ENCODE peak calls at places on chromosomes 1 and 21, in four cellular contexts. One of them, this sample, is unnamed.

GRCh38 chr1:145990249-145991097 is 5.9 kb downstream of the TXNIP start:
- DNase-seq in K562: no peak
- DNase-seq in HepG2: peak
- DNase-seq in GM12878: no peak
- DNase-seq in this sample: no peak

GRCh38 chr1:214005716-214006115 is 17.9 kb downstream of the PROX1 start:
- DNase-seq in K562: no peak
- DNase-seq in HepG2: no peak
- DNase-seq in GM12878: no peak
- DNase-seq in this sample: no peak

GRCh38 chr1:58358311-58358710 is 188.2 kb downstream of the OMA1 start:
- DNase-seq in K562: no peak
- DNase-seq in HepG2: peak
- DNase-seq in GM12878: no peak
- DNase-seq in this sample: no peak

GRCh38 chr1:30997463-30998057 is 68.0 kb downstream of the PUM1 start:
- DNase-seq in K562: no peak
- DNase-seq in HepG2: no peak
- DNase-seq in GM12878: no peak
- DNase-seq in this sample: no peak

GRCh38 chr1:173669491-173669941 is at the start of gene ANKRD45:
- DNase-seq in K562: no peak
- DNase-seq in HepG2: no peak
- DNase-seq in GM12878: no peak
- DNase-seq in this sample: no peak

GRCh38 chr1:198829948-198830347 is 191.1 kb downstream of the PTPRC start:
- DNase-seq in K562: no peak
- DNase-seq in HepG2: no peak
- DNase-seq in GM12878: no peak
- DNase-seq in this sample: no peak

GRCh38 chr1:87335175-87335992 is 6.7 kb downstream of the LMO4 start:
- DNase-seq in K562: peak
- DNase-seq in HepG2: peak
- DNase-seq in GM12878: no peak
- DNase-seq in this sample: no peak

GRCh38 chr1:63612564-63612963 is 19.4 kb downstream of the PGM1 start:
- DNase-seq in K562: no peak
- DNase-seq in HepG2: no peak
- DNase-seq in GM12878: no peak
- DNase-seq in this sample: no peak

GRCh38 chr1:96596226-96596625 is 125.4 kb upstream of the PTBP2 start:
- DNase-seq in K562: peak
- DNase-seq in HepG2: peak
- DNase-seq in GM12878: no peak
- DNase-seq in this sample: peak

GRCh38 chr1:207848234-207848633 is 62.7 kb downstream of the CD34 start:
- DNase-seq in K562: no peak
- DNase-seq in HepG2: peak
- DNase-seq in GM12878: no peak
- DNase-seq in this sample: no peak

GRCh38 chr1:163528710-163529348 is 207.1 kb downstream of the NUF2 start:
- DNase-seq in K562: peak
- DNase-seq in HepG2: peak
- DNase-seq in GM12878: no peak
- DNase-seq in this sample: peak

GRCh38 chr1:91502882-91503184 is 2.2 kb downstream of the CDC7 start:
- DNase-seq in K562: peak
- DNase-seq in HepG2: peak
- DNase-seq in GM12878: no peak
- DNase-seq in this sample: no peak

GRCh38 chr1:218479436-218480115 is 134.4 kb downstream of the TGFB2 start:
- DNase-seq in K562: no peak
- DNase-seq in HepG2: peak
- DNase-seq in GM12878: no peak
- DNase-seq in this sample: no peak

GRCh38 chr21:42049578-42050430 is 21.3 kb upstream of the UMODL1 start:
- DNase-seq in K562: no peak
- DNase-seq in HepG2: no peak
- DNase-seq in GM12878: no peak
- DNase-seq in this sample: no peak

GRCh38 chr1:34070201-34070836 is 94.7 kb downstream of the CSMD2 start:
- DNase-seq in K562: no peak
- DNase-seq in HepG2: no peak
- DNase-seq in GM12878: no peak
- DNase-seq in this sample: no peak

GRCh38 chr1:44110916-44111315 is 7.7 kb upstream of the KLF17 start:
- DNase-seq in K562: no peak
- DNase-seq in HepG2: no peak
- DNase-seq in GM12878: no peak
- DNase-seq in this sample: no peak

GRCh38 chr1:231626535-231626950 is at the start of gene DISC1:
- DNase-seq in K562: peak
- DNase-seq in HepG2: peak
- DNase-seq in GM12878: no peak
- DNase-seq in this sample: peak

GRCh38 chr21:42289926-42290325 is 25.3 kb downstream of the TFF3 start:
- DNase-seq in K562: no peak
- DNase-seq in HepG2: no peak
- DNase-seq in GM12878: no peak
- DNase-seq in this sample: no peak

GRCh38 chr1:171506525-171507304 is 21.4 kb downstream of the PRRC2C start:
- DNase-seq in K562: no peak
- DNase-seq in HepG2: peak
- DNase-seq in GM12878: no peak
- DNase-seq in this sample: no peak

GRCh38 chr1:208526726-208527125 is 282.5 kb upstream of the PLXNA2 start:
- DNase-seq in K562: no peak
- DNase-seq in HepG2: no peak
- DNase-seq in GM12878: no peak
- DNase-seq in this sample: no peak

GRCh38 chr1:241362350-241362749 is 5.3 kb upstream of the RGS7 start:
- DNase-seq in K562: no peak
- DNase-seq in HepG2: no peak
- DNase-seq in GM12878: no peak
- DNase-seq in this sample: no peak

DNA sequence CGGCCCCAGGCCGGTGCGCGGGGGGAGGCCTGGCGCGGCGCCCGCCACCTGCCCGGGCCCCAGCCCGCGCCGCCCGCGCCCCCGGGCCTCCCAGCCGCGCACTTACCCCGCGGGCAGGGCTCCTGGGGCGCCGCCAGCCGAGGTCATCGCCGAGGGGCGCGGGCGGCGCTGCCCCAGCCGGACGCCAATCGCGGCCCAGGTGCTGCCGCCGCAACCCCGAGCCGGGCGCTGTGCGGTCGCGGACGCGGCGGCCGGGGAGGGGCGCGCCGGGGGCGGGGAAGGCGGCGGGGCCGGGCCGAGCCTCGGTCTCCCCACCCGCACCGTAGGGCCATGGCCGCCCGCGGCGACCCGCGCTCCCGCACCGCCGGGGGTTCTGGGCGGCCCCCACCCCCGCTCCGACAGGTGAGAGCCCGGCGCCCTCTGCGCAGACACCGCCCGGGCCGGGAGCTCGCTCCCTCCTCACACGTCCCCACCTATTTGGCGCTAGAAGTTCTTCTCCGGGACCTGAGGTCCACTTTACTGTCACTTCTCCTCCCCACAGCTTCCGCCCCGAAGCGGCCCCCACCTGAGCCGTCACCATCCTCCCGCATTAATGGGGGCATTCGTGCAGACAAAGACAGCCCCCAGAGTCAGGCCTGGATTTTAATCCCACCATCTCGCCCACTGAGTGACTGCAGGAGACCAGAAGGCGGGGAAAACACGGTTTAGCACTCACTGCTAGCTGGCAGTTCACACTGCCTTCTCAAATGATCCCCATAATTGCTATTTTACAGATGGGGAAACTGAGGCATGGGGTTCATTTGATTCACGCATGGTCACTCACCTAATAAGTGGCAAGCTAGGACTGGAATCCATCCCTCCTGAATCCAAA is at the start of gene TTC39A:
- DNase-seq in K562: no peak
- DNase-seq in HepG2: no peak
- DNase-seq in GM12878: no peak
- DNase-seq in this sample: no peak
- H2AFZ ChIP-seq in K562: peak
- H2AFZ ChIP-seq in HepG2: peak
- H2AFZ ChIP-seq in GM12878: peak
- H2AFZ ChIP-seq in this sample: peak

GRCh38 chr21:37764696-37765095 is 151.6 kb downstream of the KCNJ6 start:
- DNase-seq in K562: no peak
- DNase-seq in HepG2: no peak
- DNase-seq in GM12878: no peak
- DNase-seq in this sample: no peak

GRCh38 chr21:37759777-37760176 is 156.5 kb downstream of the KCNJ6 start:
- DNase-seq in K562: no peak
- DNase-seq in HepG2: no peak
- DNase-seq in GM12878: no peak
- DNase-seq in this sample: no peak

GRCh38 chr21:37765501-37765900 is 150.8 kb downstream of the KCNJ6 start:
- DNase-seq in K562: no peak
- DNase-seq in HepG2: no peak
- DNase-seq in GM12878: no peak
- DNase-seq in this sample: no peak

GRCh38 chr21:37763298-37763697 is 153.0 kb downstream of the KCNJ6 start:
- DNase-seq in K562: no peak
- DNase-seq in HepG2: no peak
- DNase-seq in GM12878: no peak
- DNase-seq in this sample: no peak

GRCh38 chr21:37762606-37763005 is 153.7 kb downstream of the KCNJ6 start:
- DNase-seq in K562: no peak
- DNase-seq in HepG2: no peak
- DNase-seq in GM12878: no peak
- DNase-seq in this sample: no peak
- TF ChIP-seq ZNF274 in K562: no peak
- TF ChIP-seq ZNF274 in HepG2: no peak
- TF ChIP-seq ZNF274 in GM12878: no peak
- TF ChIP-seq ZNF274 in this sample: no peak

GRCh38 chr1:104874044-104874443 is 1124.3 kb downstream of the AMY1C start:
- DNase-seq in K562: no peak
- DNase-seq in HepG2: no peak
- DNase-seq in GM12878: no peak
- DNase-seq in this sample: no peak
- H3K9ac ChIP-seq in K562: no peak
- H3K9ac ChIP-seq in HepG2: no peak
- H3K9ac ChIP-seq in GM12878: no peak
- H3K9ac ChIP-seq in this sample: no peak

GRCh38 chr1:154937051-154937987 is 800 bp upstream of the PMVK start:
- DNase-seq in K562: peak
- DNase-seq in HepG2: peak
- DNase-seq in GM12878: peak
- DNase-seq in this sample: peak
- H2AFZ ChIP-seq in K562: peak
- H2AFZ ChIP-seq in HepG2: no peak
- H2AFZ ChIP-seq in GM12878: peak
- H2AFZ ChIP-seq in this sample: peak

This sample was measured in HCT116.